ENCODE peak calls at places on chromosomes 2 and 18, in six cellular contexts. One of them, this sample, is unnamed.

GRCh38 chr18:55787674-55788073 is 199.7 kb upstream of the TCF4 start:
- DNase-seq in OCI-LY7: no peak
- DNase-seq in heart left ventricle: no peak
- DNase-seq in aorta: no peak
- DNase-seq in body of pancreas: no peak
- DNase-seq in K562: no peak
- DNase-seq in this sample: no peak

GRCh38 chr18:49898421-49898820 is 85.1 kb upstream of the ACAA2 start:
- DNase-seq in body of pancreas: peak
- DNase-seq in heart left ventricle: no peak
- DNase-seq in aorta: no peak
- DNase-seq in K562: peak
- DNase-seq in OCI-LY7: peak
- DNase-seq in this sample: no peak

GRCh38 chr2:43539991-43540860 is 55.6 kb downstream of the THADA start:
- DNase-seq in OCI-LY7: no peak
- DNase-seq in K562: no peak
- DNase-seq in aorta: no peak
- DNase-seq in heart left ventricle: peak
- DNase-seq in body of pancreas: peak
- DNase-seq in this sample: peak

GRCh38 chr2:109103286-109103685 is 25.7 kb upstream of the SH3RF3 start:
- DNase-seq in body of pancreas: no peak
- DNase-seq in K562: no peak
- DNase-seq in heart left ventricle: no peak
- DNase-seq in OCI-LY7: no peak
- DNase-seq in aorta: peak
- DNase-seq in this sample: no peak

GRCh38 chr18:1002653-1003178 is 98.0 kb downstream of the ADCYAP1 start:
- DNase-seq in aorta: no peak
- DNase-seq in heart left ventricle: no peak
- DNase-seq in OCI-LY7: no peak
- DNase-seq in body of pancreas: no peak
- DNase-seq in K562: no peak
- DNase-seq in this sample: no peak

GRCh38 chr2:241506793-241507429 is 1.5 kb downstream of the STK25 start:
- DNase-seq in aorta: no peak
- DNase-seq in OCI-LY7: no peak
- DNase-seq in K562: no peak
- DNase-seq in heart left ventricle: no peak
- DNase-seq in body of pancreas: peak
- DNase-seq in this sample: no peak

GRCh38 chr18:74682141-74682997 is 84.7 kb downstream of the ZNF407 start:
- DNase-seq in body of pancreas: no peak
- DNase-seq in heart left ventricle: no peak
- DNase-seq in K562: no peak
- DNase-seq in OCI-LY7: no peak
- DNase-seq in aorta: no peak
- DNase-seq in this sample: no peak

GRCh38 chr2:19124135-19124534 is 234.3 kb downstream of the OSR1 start:
- DNase-seq in body of pancreas: no peak
- DNase-seq in K562: no peak
- DNase-seq in heart left ventricle: no peak
- DNase-seq in aorta: no peak
- DNase-seq in OCI-LY7: no peak
- DNase-seq in this sample: peak

GRCh38 chr18:51195602-51196115 is 1.8 kb downstream of the MEX3C start:
- DNase-seq in heart left ventricle: no peak
- DNase-seq in body of pancreas: peak
- DNase-seq in OCI-LY7: no peak
- DNase-seq in K562: peak
- DNase-seq in aorta: no peak
- DNase-seq in this sample: no peak

GRCh38 chr2:124024491-124025348 is at the start of gene CNTNAP5:
- DNase-seq in heart left ventricle: peak
- DNase-seq in K562: peak
- DNase-seq in body of pancreas: peak
- DNase-seq in aorta: peak
- DNase-seq in OCI-LY7: no peak
- DNase-seq in this sample: no peak

GRCh38 chr2:121363632-121364420 is 78.8 kb upstream of the TFCP2L1 start:
- DNase-seq in heart left ventricle: no peak
- DNase-seq in K562: no peak
- DNase-seq in OCI-LY7: no peak
- DNase-seq in aorta: no peak
- DNase-seq in body of pancreas: no peak
- DNase-seq in this sample: peak

GRCh38 chr2:240646900-240647502 is 21.7 kb downstream of the GPR35 start:
- DNase-seq in aorta: peak
- DNase-seq in OCI-LY7: no peak
- DNase-seq in body of pancreas: no peak
- DNase-seq in heart left ventricle: peak
- DNase-seq in K562: no peak
- DNase-seq in this sample: no peak

GRCh38 chr18:23938901-23939341 is 75.6 kb upstream of the TTC39C start:
- DNase-seq in aorta: no peak
- DNase-seq in OCI-LY7: no peak
- DNase-seq in K562: no peak
- DNase-seq in heart left ventricle: no peak
- DNase-seq in body of pancreas: no peak
- DNase-seq in this sample: no peak

GRCh38 chr2:214328941-214329340 is 81.9 kb upstream of the VWC2L start:
- DNase-seq in heart left ventricle: no peak
- DNase-seq in K562: no peak
- DNase-seq in body of pancreas: no peak
- DNase-seq in aorta: no peak
- DNase-seq in OCI-LY7: no peak
- DNase-seq in this sample: no peak
- H3K27ac ChIP-seq in heart left ventricle: no peak
- H3K27ac ChIP-seq in K562: no peak
- H3K27ac ChIP-seq in body of pancreas: no peak
- H3K27ac ChIP-seq in aorta: no peak
- H3K27ac ChIP-seq in OCI-LY7: no peak
- H3K27ac ChIP-seq in this sample: no peak

DNA sequence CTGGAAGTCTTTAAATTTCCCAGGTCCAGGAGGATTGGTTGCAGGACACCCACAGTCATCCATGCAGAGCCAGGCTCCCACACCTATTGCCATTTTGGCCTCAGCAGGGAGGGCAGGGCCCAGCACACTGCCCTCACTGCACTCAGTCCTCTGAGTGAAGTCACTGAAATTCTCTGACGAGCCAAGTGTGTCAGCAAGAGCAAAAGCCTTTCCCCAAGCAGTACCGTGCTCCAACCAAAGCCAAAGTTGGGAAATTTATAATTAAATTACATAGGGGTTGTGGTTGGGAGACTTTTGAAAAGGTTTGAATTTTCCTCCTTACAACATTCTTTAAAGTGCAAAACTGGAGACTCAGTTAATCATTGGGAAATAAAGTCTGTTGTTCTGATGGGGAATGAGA is 98.5 kb upstream of the CD226 start:
- DNase-seq in OCI-LY7: no peak
- DNase-seq in heart left ventricle: no peak
- DNase-seq in K562: no peak
- DNase-seq in aorta: no peak
- DNase-seq in body of pancreas: no peak
- DNase-seq in this sample: no peak
- H3K27ac ChIP-seq in OCI-LY7: no peak
- H3K27ac ChIP-seq in heart left ventricle: no peak
- H3K27ac ChIP-seq in K562: no peak
- H3K27ac ChIP-seq in aorta: no peak
- H3K27ac ChIP-seq in body of pancreas: no peak
- H3K27ac ChIP-seq in this sample: peak

DNA sequence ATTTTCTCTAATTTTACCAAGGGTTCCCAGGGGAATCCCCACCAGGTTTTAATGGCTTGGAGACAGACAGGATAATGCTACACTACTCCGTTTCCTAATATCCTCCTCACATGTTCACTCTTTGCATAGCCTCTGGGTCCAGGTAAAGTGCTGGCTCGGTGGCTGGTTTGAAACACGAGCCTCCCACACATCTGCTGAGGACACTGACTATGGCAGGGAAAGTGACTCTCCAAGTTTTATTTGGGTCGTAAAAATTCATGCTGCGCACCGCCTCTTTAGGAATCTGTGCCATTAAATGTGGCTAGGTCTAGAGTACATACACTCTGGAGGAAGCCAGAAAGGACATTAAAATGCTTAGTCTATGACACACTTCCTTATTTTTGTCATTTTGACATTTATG is 443.6 kb upstream of the MEIS1 start:
- DNase-seq in OCI-LY7: no peak
- DNase-seq in heart left ventricle: no peak
- DNase-seq in K562: no peak
- DNase-seq in aorta: no peak
- DNase-seq in body of pancreas: no peak
- DNase-seq in this sample: no peak
- H3K27ac ChIP-seq in OCI-LY7: no peak
- H3K27ac ChIP-seq in heart left ventricle: no peak
- H3K27ac ChIP-seq in K562: no peak
- H3K27ac ChIP-seq in aorta: no peak
- H3K27ac ChIP-seq in body of pancreas: no peak
- H3K27ac ChIP-seq in this sample: no peak

DNA sequence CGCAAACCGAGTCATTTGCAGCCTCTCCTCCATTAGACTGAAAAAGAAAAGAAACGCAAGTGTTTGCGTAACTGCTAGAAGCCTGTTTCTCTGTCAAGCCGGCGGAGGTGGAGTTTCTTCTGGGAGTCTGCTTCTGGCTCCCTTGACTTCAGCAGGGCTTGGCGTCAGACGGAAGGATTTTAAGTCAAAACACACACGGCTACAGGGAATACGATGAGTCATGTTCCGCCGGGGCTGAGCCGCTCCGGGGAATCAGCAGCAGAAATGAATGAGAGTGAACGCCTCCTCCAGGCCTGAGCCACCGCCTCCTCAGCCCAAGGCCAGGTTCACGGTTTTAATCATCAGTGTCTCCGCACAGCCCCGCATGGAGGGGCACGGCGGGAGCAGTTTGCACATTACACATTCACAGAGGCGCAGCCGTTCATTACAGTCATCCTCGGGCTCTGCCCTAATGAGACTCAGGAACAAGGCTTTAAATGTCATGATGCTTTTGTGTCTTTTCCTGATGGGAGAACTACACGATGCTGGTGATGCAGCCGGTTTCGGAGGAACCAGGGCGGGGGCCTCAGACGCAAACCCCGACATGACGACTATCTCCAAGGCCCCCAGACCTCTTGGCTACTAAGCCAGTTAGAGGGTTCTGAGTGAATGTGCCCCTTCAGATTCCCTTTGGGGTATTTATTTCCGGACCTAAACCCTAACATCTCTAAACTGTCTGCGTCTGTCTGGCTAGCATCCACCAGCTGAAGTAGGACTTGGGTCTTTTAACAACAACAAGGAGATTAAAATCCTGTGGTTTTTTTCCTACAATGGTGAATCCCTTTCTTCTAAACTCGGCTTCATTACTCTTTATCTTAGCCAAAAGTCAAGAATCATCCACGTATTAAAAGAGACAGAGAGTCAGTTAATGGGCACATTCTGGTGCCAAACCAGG is 11.1 kb upstream of the SCG2 start:
- DNase-seq in K562: peak
- DNase-seq in body of pancreas: peak
- DNase-seq in aorta: peak
- DNase-seq in OCI-LY7: no peak
- DNase-seq in heart left ventricle: peak
- DNase-seq in this sample: peak
- H3K27ac ChIP-seq in K562: no peak
- H3K27ac ChIP-seq in body of pancreas: peak
- H3K27ac ChIP-seq in aorta: no peak
- H3K27ac ChIP-seq in OCI-LY7: no peak
- H3K27ac ChIP-seq in heart left ventricle: peak
- H3K27ac ChIP-seq in this sample: peak

GRCh38 chr2:38535745-38536506 is 66.8 kb downstream of the HNRNPLL start:
- DNase-seq in K562: peak
- DNase-seq in aorta: peak
- DNase-seq in heart left ventricle: peak
- DNase-seq in body of pancreas: peak
- DNase-seq in OCI-LY7: peak
- DNase-seq in this sample: no peak
- H3K27ac ChIP-seq in K562: no peak
- H3K27ac ChIP-seq in aorta: no peak
- H3K27ac ChIP-seq in heart left ventricle: peak
- H3K27ac ChIP-seq in body of pancreas: no peak
- H3K27ac ChIP-seq in OCI-LY7: no peak
- H3K27ac ChIP-seq in this sample: no peak

GRCh38 chr2:47519147-47519537 is 116.2 kb downstream of the MSH2 start:
- DNase-seq in heart left ventricle: no peak
- DNase-seq in body of pancreas: no peak
- DNase-seq in K562: no peak
- DNase-seq in aorta: no peak
- DNase-seq in OCI-LY7: peak
- DNase-seq in this sample: no peak

GRCh38 chr2:47520825-47521665 is 118.1 kb downstream of the MSH2 start:
- DNase-seq in K562: no peak
- DNase-seq in body of pancreas: peak
- DNase-seq in heart left ventricle: peak
- DNase-seq in aorta: peak
- DNase-seq in OCI-LY7: peak
- DNase-seq in this sample: no peak

GRCh38 chr2:47521666-47522285 is 118.8 kb downstream of the MSH2 start:
- DNase-seq in aorta: no peak
- DNase-seq in body of pancreas: no peak
- DNase-seq in OCI-LY7: peak
- DNase-seq in heart left ventricle: no peak
- DNase-seq in K562: no peak
- DNase-seq in this sample: no peak

GRCh38 chr2:47519604-47520301 is 116.8 kb downstream of the MSH2 start:
- DNase-seq in body of pancreas: no peak
- DNase-seq in aorta: no peak
- DNase-seq in heart left ventricle: no peak
- DNase-seq in K562: no peak
- DNase-seq in OCI-LY7: peak
- DNase-seq in this sample: no peak

GRCh38 chr2:47520302-47520630 is 117.3 kb downstream of the MSH2 start:
- DNase-seq in aorta: no peak
- DNase-seq in body of pancreas: no peak
- DNase-seq in OCI-LY7: peak
- DNase-seq in heart left ventricle: no peak
- DNase-seq in K562: no peak
- DNase-seq in this sample: no peak
- H3K27ac ChIP-seq in aorta: no peak
- H3K27ac ChIP-seq in body of pancreas: no peak
- H3K27ac ChIP-seq in OCI-LY7: peak
- H3K27ac ChIP-seq in heart left ventricle: no peak
- H3K27ac ChIP-seq in K562: no peak
- H3K27ac ChIP-seq in this sample: no peak

GRCh38 chr2:10330700-10331032 is 28.0 kb downstream of the HPCAL1 start:
- DNase-seq in K562: no peak
- DNase-seq in body of pancreas: no peak
- DNase-seq in OCI-LY7: no peak
- DNase-seq in aorta: no peak
- DNase-seq in heart left ventricle: no peak
- DNase-seq in this sample: no peak
- H3K27ac ChIP-seq in K562: no peak
- H3K27ac ChIP-seq in body of pancreas: peak
- H3K27ac ChIP-seq in OCI-LY7: peak
- H3K27ac ChIP-seq in aorta: no peak
- H3K27ac ChIP-seq in heart left ventricle: peak
- H3K27ac ChIP-seq in this sample: no peak

GRCh38 chr2:54054271-54054670 is 61.1 kb upstream of the ACYP2 start:
- DNase-seq in OCI-LY7: no peak
- DNase-seq in heart left ventricle: no peak
- DNase-seq in body of pancreas: no peak
- DNase-seq in aorta: no peak
- DNase-seq in K562: no peak
- DNase-seq in this sample: no peak
- H3K27ac ChIP-seq in OCI-LY7: peak
- H3K27ac ChIP-seq in heart left ventricle: no peak
- H3K27ac ChIP-seq in body of pancreas: no peak
- H3K27ac ChIP-seq in aorta: no peak
- H3K27ac ChIP-seq in K562: no peak
- H3K27ac ChIP-seq in this sample: no peak

This sample was measured in epithelial cell of prostate.